ENCODE peak calls at places on chromosomes 16 and 17, in five cellular contexts. P, E, F, M and R are unnamed samples.

GRCh38 chr17:16516594-16517018 is 24.6 kb upstream of the LRRC75A start:
- DNase-seq in P (no peak), E (peak; percentile 46), F (no peak), M (peak; percentile 65), R (no peak)

GRCh38 chr17:30520882-30521281 is 43.7 kb downstream of the GOSR1 start:
- DNase-seq in P (no peak), E (no peak), F (no peak), M (no peak), R (no peak)

GRCh38 chr16:67296422-67296821 is 17.1 kb downstream of the PLEKHG4 start:
- DNase-seq in P (no peak), E (peak; percentile 37), F (no peak), M (no peak), R (no peak)

GRCh38 chr16:89154390-89155183 is 17.0 kb upstream of the CDH15 start:
- DNase-seq in P (no peak), E (no peak), F (no peak), M (no peak), R (no peak)

GRCh38 chr17:6868579-6868978 is 37.0 kb upstream of the TEKT1 start:
- DNase-seq in P (no peak), E (peak; percentile 91), F (no peak), M (no peak), R (no peak)

GRCh38 chr17:6077746-6078145 is 7.6 kb downstream of the WSCD1 start:
- DNase-seq in P (no peak), E (no peak), F (no peak), M (no peak), R (no peak)

GRCh38 chr17:82300707-82301270 is 16.6 kb downstream of the CD7 start:
- DNase-seq in P (peak; percentile 87), E (peak; percentile 65), F (peak; percentile 84), M (peak; percentile 20), R (peak; percentile 89)

GRCh38 chr17:31509805-31510177 is 118.3 kb downstream of the RAB11FIP4 start:
- DNase-seq in P (peak; percentile 32), E (no peak), F (no peak), M (no peak), R (no peak)

GRCh38 chr17:79788989-79789942 is 7.6 kb downstream of the CBX8 start:
- DNase-seq in P (peak; percentile 9), E (no peak), F (no peak), M (no peak), R (no peak)

GRCh38 chr17:31321481-31321880 is at the start of gene EVI2A:
- DNase-seq in P (no peak), E (peak; percentile 82), F (peak; percentile 42), M (peak; percentile 98), R (peak; percentile 89)

GRCh38 chr17:16906670-16907069 is 65.2 kb downstream of the TNFRSF13B start:
- DNase-seq in P (no peak), E (no peak), F (no peak), M (no peak), R (no peak)

GRCh38 chr17:55427587-55427882 is 5.9 kb upstream of the MMD start:
- DNase-seq in P (no peak), E (no peak), F (no peak), M (no peak), R (no peak)

GRCh38 chr16:27318399-27319256 is 4.9 kb downstream of the IL4R start:
- DNase-seq in P (peak; percentile 45), E (peak; percentile 96), F (peak; percentile 48), M (peak; percentile 98), R (peak; percentile 83)

GRCh38 chr17:12522743-12523181 is 142.9 kb upstream of the MYOCD start:
- DNase-seq in P (peak; percentile 33), E (no peak), F (peak; percentile 51), M (no peak), R (no peak)

GRCh38 chr16:566475-567361 is at the start of gene NHLRC4:
- DNase-seq in P (peak; percentile 72), E (no peak), F (peak; percentile 78), M (peak; percentile 78), R (peak; percentile 74)

GRCh38 chr16:17828012-17828411 is 357.3 kb upstream of the XYLT1 start:
- DNase-seq in P (no peak), E (peak; percentile 51), F (no peak), M (no peak), R (no peak)

GRCh38 chr17:43338886-43339516 is 59.8 kb upstream of the ARL4D start:
- DNase-seq in P (peak; percentile 83), E (peak; percentile 23), F (peak; percentile 82), M (peak; percentile 34), R (peak; percentile 82)

GRCh38 chr16:86389566-86390328 is 120.6 kb upstream of the FOXF1 start:
- DNase-seq in P (no peak), E (no peak), F (no peak), M (no peak), R (no peak)

GRCh38 chr17:79230576-79230975 is 156.0 kb downstream of the ENGASE start:
- DNase-seq in P (no peak), E (no peak), F (no peak), M (no peak), R (no peak)

GRCh38 chr16:89828199-89828869 is at the start of gene SPIRE2:
- DNase-seq in P (peak; percentile 84), E (peak; percentile 58), F (peak; percentile 68), M (peak; percentile 36), R (peak; percentile 80)

GRCh38 chr17:74163271-74163821 is 40.1 kb upstream of the RPL38 start:
- DNase-seq in P (no peak), E (no peak), F (no peak), M (peak; percentile 93), R (no peak)

GRCh38 chr17:7747586-7747985 is 30.0 kb downstream of the DNAH2 start:
- DNase-seq in P (no peak), E (no peak), F (no peak), M (no peak), R (no peak)

GRCh38 chr17:7849185-7850117 is 5.4 kb upstream of the TMEM88 start:
- DNase-seq in P (no peak), E (no peak), F (no peak), M (no peak), R (no peak)

GRCh38 chr16:85400305-85401205 is 212.6 kb upstream of the GSE1 start:
- DNase-seq in P (no peak), E (no peak), F (no peak), M (no peak), R (no peak)

GRCh38 chr17:18301081-18301480 is 13.7 kb downstream of the TOP3A start:
- DNase-seq in P (no peak), E (no peak), F (no peak), M (no peak), R (no peak)

GRCh38 chr17:9985622-9986021 is 80.6 kb upstream of the RCVRN start:
- DNase-seq in P (no peak), E (no peak), F (no peak), M (no peak), R (no peak)

GRCh38 chr16:20906225-20906870 is 5.8 kb downstream of the LYRM1 start:
- DNase-seq in P (no peak), E (peak; percentile 67), F (no peak), M (no peak), R (no peak)

GRCh38 chr16:1832831-1833454 is 5.9 kb downstream of the FAHD1 start:
- DNase-seq in P (no peak), E (peak; percentile 54), F (no peak), M (no peak), R (no peak)

GRCh38 chr16:12336158-12336557 is 359.6 kb downstream of the SNX29 start:
- DNase-seq in P (no peak), E (no peak), F (no peak), M (no peak), R (no peak)

GRCh38 chr17:33292184-33292980 is 713 bp downstream of the ASIC2 start:
- DNase-seq in P (peak; percentile 70), E (peak; percentile 50), F (peak; percentile 26), M (no peak), R (no peak)